ENCODE peak calls at places on chromosome 13, in six cellular contexts. W is GM23248, R is mammary epithelial cell, N is H1, O is fibroblast of lung, B is DND-41. Z is an unnamed sample. For H3K9me3, the result is how much of the 10 kb centered on the place peaks cover.

GRCh38 chr13:74641586-74641985 is 507.4 kb upstream of the KLF12 start:
- DNase-seq in B (no peak), O (peak), W (peak), N (no peak), R (peak), Z (no peak)

GRCh38 chr13:22232186-22232585 is 561.3 kb downstream of the FGF9 start:
- DNase-seq in B (no peak), R (no peak), O (no peak), W (no peak), N (no peak), Z (no peak)

GRCh38 chr13:60210510-60211065 is 46.9 kb upstream of the DIAPH3 start:
- DNase-seq in O (no peak), W (no peak), B (no peak), N (no peak), R (no peak), Z (no peak)

GRCh38 chr13:105991622-105992254 is 543.7 kb downstream of the EFNB2 start:
- DNase-seq in W (peak), B (no peak), R (peak), N (no peak), O (peak), Z (peak)

GRCh38 chr13:98214008-98214643 is 37.1 kb upstream of the RNF113B start:
- DNase-seq in B (no peak), W (peak), O (peak), N (no peak), R (no peak), Z (no peak)

GRCh38 chr13:40648040-40648439 is 18.4 kb downstream of the FOXO1 start:
- DNase-seq in W (no peak), B (no peak), O (no peak), R (no peak), N (no peak), Z (no peak)

GRCh38 chr13:91399189-91400093 is 1.0 kb downstream of the GPC5 start:
- DNase-seq in R (no peak), B (no peak), N (no peak), W (no peak), O (no peak), Z (no peak)

GRCh38 chr13:60051754-60052153 is 112.0 kb downstream of the DIAPH3 start:
- DNase-seq in B (no peak), N (no peak), W (no peak), R (no peak), O (no peak), Z (no peak)

GRCh38 chr13:95256086-95256485 is 45.2 kb downstream of the ABCC4 start:
- DNase-seq in O (peak), W (peak), N (no peak), R (peak), B (no peak), Z (peak)

GRCh38 chr13:26909515-26909914 is 148.9 kb upstream of the GPR12 start:
- DNase-seq in B (no peak), N (no peak), R (no peak), O (no peak), W (no peak), Z (no peak)

GRCh38 chr13:42924290-42924803 is 67.7 kb downstream of the EPSTI1 start:
- DNase-seq in R (no peak), O (no peak), W (no peak), N (no peak), B (no peak), Z (no peak)

GRCh38 chr13:87777395-87777794 is 106.2 kb downstream of the SLITRK5 start:
- DNase-seq in N (no peak), O (peak), W (no peak), B (no peak), R (no peak), Z (no peak)

GRCh38 chr13:20192470-20193141 is at the start of gene GJB2:
- DNase-seq in W (peak), O (no peak), N (no peak), R (peak), B (peak), Z (peak)

GRCh38 chr13:47650221-47650620 is 350.9 kb downstream of the SUCLA2 start:
- DNase-seq in O (no peak), N (no peak), B (no peak), R (no peak), W (no peak), Z (no peak)

GRCh38 chr13:103517066-103517767 is 451.0 kb upstream of the SLC10A2 start:
- DNase-seq in B (no peak), N (no peak), O (no peak), R (no peak), W (no peak), Z (no peak)

GRCh38 chr13:66689037-66689619 is 541.0 kb downstream of the PCDH9 start:
- DNase-seq in O (peak), R (no peak), B (no peak), N (no peak), W (no peak), Z (no peak)

GRCh38 chr13:50766043-50766442 is 77.4 kb downstream of the DLEU7 start:
- DNase-seq in O (no peak), R (no peak), N (no peak), B (no peak), W (peak), Z (no peak)

GRCh38 chr13:99272481-99272880 is 14.3 kb upstream of the GPR18 start:
- DNase-seq in N (no peak), B (no peak), O (no peak), W (no peak), R (no peak), Z (no peak)

GRCh38 chr13:113545931-113546516 is 38.5 kb upstream of the TFDP1 start:
- DNase-seq in B (no peak), O (no peak), N (no peak), W (no peak), R (no peak), Z (no peak)

GRCh38 chr13:85864963-85865530 is 65.8 kb upstream of the SLITRK6 start:
- DNase-seq in W (peak), O (peak), N (no peak), B (no peak), R (peak), Z (no peak)

GRCh38 chr13:80168089-80168850 is 172.7 kb downstream of the SPRY2 start:
- DNase-seq in O (peak), B (no peak), R (peak), W (peak), N (no peak), Z (no peak)

GRCh38 chr13:101949681-101950080 is 452.2 kb downstream of the FGF14 start:
- DNase-seq in R (no peak), N (no peak), B (peak), W (no peak), O (no peak), Z (peak)

GRCh38 chr13:79988573-79988972 is 352.4 kb downstream of the SPRY2 start:
- DNase-seq in R (peak), N (no peak), B (no peak), O (peak), W (peak), Z (no peak)

GRCh38 chr13:102707465-102707864 is 12.6 kb upstream of the METTL21C start:
- DNase-seq in W (peak), B (no peak), N (no peak), O (peak), R (peak), Z (peak)

GRCh38 chr13:44573790-44574465 is 2.2 kb downstream of the TSC22D1 start:
- DNase-seq in N (no peak), R (peak), W (peak), B (no peak), O (peak), Z (peak)

GRCh38 chr13:66296328-66296727 is 933.8 kb downstream of the PCDH9 start:
- DNase-seq in B (no peak), N (no peak), R (no peak), O (no peak), W (no peak), Z (no peak)

GRCh38 chr13:64992314-64992713 is 2237.8 kb downstream of the PCDH9 start:
- DNase-seq in R (no peak), O (peak), W (no peak), N (no peak), B (no peak), Z (no peak)

GRCh38 chr13:106986687-106987434 is 418.9 kb upstream of the ARGLU1 start:
- DNase-seq in B (no peak), R (no peak), W (no peak), N (no peak), O (no peak), Z (no peak)

GRCh38 chr13:62643799-62644484 is 1228.3 kb upstream of the PCDH20 start:
- DNase-seq in N (no peak), W (no peak), O (no peak), R (no peak), B (no peak), Z (no peak)

GRCh38 chr13:101570410-101570809 is 117.9 kb downstream of the ITGBL1 start:
- DNase-seq in W (peak), B (no peak), R (peak), O (peak), N (no peak), Z (peak)

GRCh38 chr13:58239774-58240268 is 608.3 kb downstream of the PCDH17 start:
- DNase-seq in R (no peak), B (no peak), O (no peak), N (no peak), W (no peak), Z (no peak)

GRCh38 chr13:37889102-37889501 is 19.5 kb upstream of the TRPC4 start:
- DNase-seq in O (peak), R (peak), W (peak), N (no peak), B (no peak), Z (no peak)

GRCh38 chr13:29165216-29165615 is 345.1 kb downstream of the MTUS2 start:
- DNase-seq in B (no peak), R (no peak), N (no peak), O (no peak), W (no peak), Z (no peak)

GRCh38 chr13:29160862-29161261 is 340.7 kb downstream of the MTUS2 start:
- DNase-seq in N (no peak), B (peak), W (no peak), O (no peak), R (no peak), Z (no peak)

GRCh38 chr13:29162638-29163037 is 342.5 kb downstream of the MTUS2 start:
- DNase-seq in N (no peak), R (no peak), O (peak), B (no peak), W (peak), Z (no peak)

GRCh38 chr13:29159871-29160270 is 339.7 kb downstream of the MTUS2 start:
- DNase-seq in W (no peak), B (no peak), N (no peak), R (no peak), O (no peak), Z (no peak)

DNA sequence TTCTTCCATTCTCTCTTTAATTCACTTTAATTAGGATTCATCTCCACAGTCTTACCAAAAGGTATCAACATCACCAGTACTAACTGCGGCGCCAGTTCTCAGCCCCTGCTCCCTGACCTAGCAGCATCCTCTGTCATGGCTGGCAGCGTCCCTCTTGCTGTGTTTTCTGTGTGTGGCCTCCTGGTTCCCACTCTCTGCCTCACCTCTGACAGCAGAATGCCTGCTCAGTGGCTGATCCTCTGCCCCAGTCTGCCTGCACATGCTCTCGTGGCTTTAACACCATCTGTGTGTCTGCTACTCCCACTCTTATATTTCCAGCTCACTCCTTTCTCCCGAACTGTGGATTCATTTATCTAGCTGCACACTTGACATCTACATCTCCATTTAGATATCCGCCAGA is 341.5 kb downstream of the MTUS2 start:
- DNase-seq in W (no peak), O (no peak), N (no peak), B (no peak), R (no peak), Z (no peak)
- H3K9me3 ChIP-seq in W (under half), O (under half), N (under half), B (under half), R (under half), Z (under half)

DNA sequence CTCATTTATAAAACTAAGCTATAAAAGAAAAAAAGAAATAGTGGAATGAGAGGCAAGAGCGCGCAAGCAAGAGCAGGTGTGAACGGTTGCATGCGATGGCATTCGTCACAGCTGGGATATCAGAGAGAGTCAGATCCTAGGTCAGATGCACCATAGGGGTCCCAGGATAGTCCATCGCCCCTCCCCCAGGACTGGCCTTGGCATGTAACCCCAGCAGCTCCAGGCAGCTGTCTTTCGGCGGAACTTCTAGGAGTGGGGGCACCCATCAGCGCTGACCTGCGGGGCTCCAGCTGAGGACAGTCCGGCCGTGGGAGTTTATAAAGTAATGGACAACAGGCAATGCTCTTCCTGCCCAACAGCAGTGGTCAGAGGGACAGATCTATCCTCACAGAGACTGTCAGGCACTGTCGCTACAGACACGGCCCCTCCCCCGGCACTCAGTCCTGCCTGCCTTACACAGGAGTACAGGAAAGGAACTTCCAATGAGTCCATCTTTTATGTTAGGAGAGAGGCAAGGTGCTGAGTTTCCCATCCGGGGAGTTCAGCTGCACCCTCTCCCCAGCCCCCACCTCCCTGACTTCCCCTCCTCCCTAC is 1.4 kb downstream of the SIAH3 start:
- DNase-seq in B (no peak), O (no peak), W (no peak), R (no peak), N (no peak), Z (no peak)
- TF ChIP-seq EZH2 in B (no peak), O (no peak), W (no peak), R (no peak), N (no peak), Z (no peak)

DNA sequence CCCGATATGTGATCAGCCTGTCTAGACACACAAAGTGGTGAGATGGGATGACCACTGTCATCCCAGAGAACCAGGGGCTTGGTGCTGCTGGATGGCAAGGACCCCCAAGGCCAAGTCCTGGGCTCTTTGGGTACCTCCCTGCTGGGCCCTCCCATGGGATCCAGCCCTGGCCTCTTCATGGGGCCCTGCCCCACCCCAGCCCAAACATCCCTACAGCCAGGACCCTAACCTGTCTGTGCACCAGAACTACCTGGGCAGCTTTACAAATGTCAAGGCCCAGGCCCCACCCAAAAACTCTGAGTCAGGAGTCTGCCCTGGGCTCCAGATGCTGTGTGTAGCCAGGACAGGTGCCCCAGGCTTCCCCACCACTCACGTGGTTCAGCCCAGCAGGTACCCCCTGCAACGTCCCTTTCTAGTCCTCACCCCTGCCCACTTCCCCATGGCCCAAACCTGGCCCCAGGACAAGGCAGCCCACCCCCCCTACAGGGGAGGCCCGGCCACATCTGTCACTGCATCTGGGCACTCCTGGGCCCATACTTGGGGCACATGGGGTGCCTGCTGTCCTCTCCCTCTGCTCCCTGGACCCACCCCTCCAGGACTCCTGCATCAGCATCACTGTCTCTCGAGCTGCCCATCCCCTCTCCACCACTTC is 233.5 kb downstream of the TUBA3C start:
- DNase-seq in W (no peak), O (no peak), N (no peak), B (no peak), R (no peak), Z (no peak)
- H3K9me3 ChIP-seq in W (under half), O (under half), N (half or more), B (under half), R (half or more), Z (under half)

DNA sequence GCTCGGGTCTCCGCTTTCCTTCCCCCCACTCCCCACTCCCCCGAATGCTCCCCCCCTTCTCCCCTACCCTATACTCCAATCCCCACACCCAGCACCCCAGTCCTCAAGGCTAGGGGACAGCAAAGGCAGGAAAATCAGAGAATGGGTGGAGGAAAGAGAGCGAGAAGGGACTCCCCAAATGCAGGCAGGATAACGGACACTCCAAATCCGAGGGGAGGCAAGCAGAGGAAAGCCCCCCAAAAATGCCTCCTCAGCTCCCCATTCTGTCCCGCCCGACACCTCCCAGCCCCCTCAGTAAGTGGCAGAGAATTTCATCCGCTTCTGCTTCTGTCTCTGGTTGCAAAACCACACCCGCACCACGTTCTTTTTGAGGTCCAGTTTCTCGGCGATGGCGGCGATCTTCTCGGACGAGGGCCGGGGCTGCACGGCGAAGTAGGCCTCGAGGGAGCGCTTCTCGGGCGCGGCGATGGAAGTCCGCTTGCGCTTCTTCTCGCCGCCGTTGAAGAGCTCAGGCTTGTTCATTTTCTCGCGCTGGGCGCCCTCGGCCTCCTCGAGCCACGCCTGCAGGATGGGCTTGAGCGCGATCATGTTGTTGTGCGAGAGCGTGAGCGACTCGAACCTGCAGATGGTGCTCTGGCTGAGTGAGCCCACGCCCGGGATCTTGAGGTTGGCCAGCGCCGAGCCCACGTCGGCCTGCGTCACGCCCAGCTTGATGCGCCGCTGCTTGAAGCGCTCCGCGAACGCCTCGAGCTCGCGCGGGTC is 2.0 kb downstream of the POU4F1 start:
- DNase-seq in O (peak), B (no peak), W (peak), N (no peak), R (no peak), Z (no peak)
- TF ChIP-seq EZH2 in O (peak), B (no peak), W (peak), N (peak), R (peak), Z (no peak)

GRCh38 chr13:53703371-53704080 is 674.9 kb downstream of the OLFM4 start:
- DNase-seq in N (no peak), B (no peak), R (no peak), O (no peak), W (no peak), Z (no peak)
- H3K9me3 ChIP-seq in N (under half), B (under half), R (under half), O (under half), W (under half), Z (under half)

GRCh38 chr13:31198524-31198923 is 1.3 kb upstream of the B3GLCT start:
- DNase-seq in N (no peak), W (no peak), R (no peak), O (no peak), B (no peak), Z (no peak)

GRCh38 chr13:31201341-31202024 is 1.7 kb downstream of the B3GLCT start:
- DNase-seq in O (peak), B (no peak), R (peak), N (no peak), W (peak), Z (no peak)

GRCh38 chr13:31199527-31199848 is 287 bp upstream of the B3GLCT start:
- DNase-seq in R (no peak), N (no peak), W (no peak), B (no peak), O (no peak), Z (no peak)

GRCh38 chr13:31200636-31200970 is 828 bp downstream of the B3GLCT start:
- DNase-seq in W (no peak), O (peak), R (no peak), N (no peak), B (peak), Z (no peak)

DNA sequence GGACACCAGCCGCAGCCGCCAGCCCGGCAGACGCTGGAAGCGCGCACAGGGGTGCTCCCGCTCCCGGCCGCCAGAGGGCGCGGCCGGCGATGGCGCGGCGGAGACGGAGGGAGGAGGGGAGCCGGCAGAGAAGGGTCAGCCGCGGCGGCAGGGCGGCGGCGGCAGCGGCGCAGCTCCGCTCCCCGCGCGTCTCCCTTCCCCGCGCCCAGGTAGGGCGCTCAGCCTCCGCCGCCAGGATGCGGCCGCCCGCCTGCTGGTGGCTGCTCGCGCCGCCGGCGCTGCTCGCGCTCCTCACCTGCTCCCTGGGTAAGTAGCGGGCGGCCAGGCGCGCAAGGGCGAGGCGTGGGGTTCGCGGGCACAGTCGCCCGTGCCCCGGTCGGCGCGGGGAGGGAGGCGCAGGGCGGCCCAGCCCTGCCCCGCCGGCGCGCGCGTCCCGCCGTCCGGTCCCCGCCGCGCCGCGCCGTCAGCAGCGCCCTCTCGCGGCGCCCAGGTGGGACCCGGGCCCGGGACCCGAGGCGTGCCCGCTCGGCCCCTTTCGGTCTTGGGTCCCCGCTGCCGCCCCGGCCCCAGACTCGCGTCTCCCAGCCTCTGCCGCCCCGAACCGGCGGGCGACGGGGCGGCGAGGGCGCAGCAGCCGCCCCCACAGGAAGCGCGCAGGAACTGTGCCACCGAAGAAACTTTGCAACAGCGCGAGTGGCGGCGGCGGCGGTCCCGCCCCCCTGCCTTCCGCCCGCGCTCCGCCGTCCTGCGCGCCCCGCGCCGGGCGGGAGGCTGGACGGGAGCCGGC is at the start of gene B3GLCT:
- DNase-seq in N (peak), W (peak), O (peak), B (peak), R (peak), Z (peak)
- TF ChIP-seq EZH2 in N (no peak), W (no peak), O (no peak), B (no peak), R (no peak), Z (no peak)

GRCh38 chr13:55106509-55106908 is 2034.2 kb upstream of the PRR20A start:
- DNase-seq in R (no peak), W (no peak), B (peak), O (no peak), N (no peak), Z (no peak)
- H3K9me3 ChIP-seq in R (under half), W (under half), B (under half), O (under half), N (under half), Z (under half)